ENCODE peak calls at places on chromosomes 2 and 18, in six cellular contexts. W is lower lobe of right lung, T is neural progenitor cell, Q is heart left ventricle, C is bronchial epithelial cell, K is BJ. M is an unnamed sample.
A peak's percentile ranks its signal among the peaks of the same experiment; 100 is the strongest.

GRCh38 chr2:13669607-13670006 is 952.9 kb downstream of the TRIB2 start:
- DNase-seq in K (no peak), W (no peak), T (no peak), C (peak; percentile 78), Q (no peak), M (no peak)

GRCh38 chr2:173982918-173983317 is 17.7 kb upstream of the SP3 start:
- DNase-seq in Q (peak; percentile 59), C (peak; percentile 91), K (no peak), W (no peak), T (no peak), M (no peak)

GRCh38 chr2:223735659-223736244 is 101.6 kb downstream of the AP1S3 start:
- DNase-seq in Q (no peak), W (no peak), T (no peak), K (peak; percentile 74), C (peak; percentile 89), M (no peak)

GRCh38 chr2:231810905-231811304 is 24.7 kb downstream of the COPS7B start:
- DNase-seq in Q (no peak), K (peak; percentile 72), W (no peak), C (peak; percentile 59), T (no peak), M (no peak)

GRCh38 chr2:23803275-23803964 is 123.5 kb downstream of the ATAD2B start:
- DNase-seq in W (no peak), K (peak; percentile 31), T (no peak), Q (no peak), C (peak; percentile 86), M (no peak)

GRCh38 chr2:190344275-190344827 is 962 bp downstream of the INPP1 start:
- DNase-seq in Q (peak; percentile 60), W (no peak), K (no peak), C (no peak), T (no peak), M (no peak)

GRCh38 chr2:192030289-192030688 is 164.4 kb downstream of the TMEFF2 start:
- DNase-seq in W (no peak), Q (no peak), C (peak; percentile 40), K (no peak), T (no peak), M (no peak)

GRCh38 chr2:72949045-72949444 is 31.7 kb downstream of the EMX1 start:
- DNase-seq in K (no peak), T (no peak), C (peak; percentile 85), Q (no peak), W (no peak), M (no peak)

GRCh38 chr2:32442020-32442467 is 85.2 kb downstream of the BIRC6 start:
- DNase-seq in T (no peak), Q (no peak), W (no peak), K (no peak), C (no peak), M (no peak)

GRCh38 chr2:188984680-188985079 is 10.5 kb downstream of the COL3A1 start:
- DNase-seq in W (no peak), K (peak; percentile 69), T (no peak), C (no peak), Q (no peak), M (no peak)

GRCh38 chr2:218186355-218186766 is 19.6 kb upstream of the CXCR1 start:
- DNase-seq in T (peak; percentile 72), Q (peak; percentile 46), K (peak; percentile 8), W (peak; percentile 77), C (peak; percentile 74), M (peak; percentile 84)

GRCh38 chr2:1633092-1633721 is 111.1 kb downstream of the PXDN start:
- DNase-seq in C (peak; percentile 66), K (no peak), W (no peak), T (no peak), Q (no peak), M (no peak)

GRCh38 chr18:35693829-35694228 is 112.3 kb downstream of the GALNT1 start:
- DNase-seq in W (no peak), T (no peak), K (no peak), Q (no peak), C (no peak), M (no peak)

GRCh38 chr2:26704441-26704977 is 12.0 kb downstream of the KCNK3 start:
- DNase-seq in T (no peak), C (peak; percentile 23), W (no peak), Q (no peak), K (no peak), M (no peak)

GRCh38 chr18:58438161-58438983 is 190.5 kb downstream of the ALPK2 start:
- DNase-seq in W (no peak), C (no peak), Q (no peak), K (no peak), T (peak; percentile 23), M (no peak)

GRCh38 chr2:53519925-53520629 is 247.5 kb upstream of the CHAC2 start:
- DNase-seq in C (no peak), W (no peak), K (no peak), T (no peak), Q (no peak), M (no peak)

GRCh38 chr2:226609361-226609760 is 190.3 kb downstream of the IRS1 start:
- DNase-seq in W (no peak), C (no peak), Q (no peak), T (no peak), K (peak; percentile 19), M (no peak)

GRCh38 chr2:1591978-1592907 is 152.1 kb downstream of the PXDN start:
- DNase-seq in Q (peak; percentile 83), W (peak; percentile 74), T (peak; percentile 86), K (no peak), C (peak; percentile 66), M (peak; percentile 76)

GRCh38 chr2:220424561-220424960 is 797.1 kb downstream of the SLC4A3 start:
- DNase-seq in K (no peak), C (no peak), Q (no peak), W (no peak), T (no peak), M (no peak)

GRCh38 chr2:180872256-180872655 is 108.1 kb upstream of the UBE2E3 start:
- DNase-seq in C (no peak), Q (no peak), W (no peak), T (no peak), K (peak; percentile 9), M (no peak)

GRCh38 chr18:3886575-3887322 is 436.8 kb downstream of the TGIF1 start:
- DNase-seq in Q (peak; percentile 34), K (no peak), C (no peak), T (peak; percentile 16), W (no peak), M (no peak)

GRCh38 chr18:34738173-34738894 is 28.2 kb downstream of the DTNA start:
- DNase-seq in K (no peak), Q (no peak), C (peak; percentile 77), W (no peak), T (peak; percentile 26), M (no peak)

GRCh38 chr2:51014722-51015121 is 17.2 kb downstream of the NRXN1 start:
- DNase-seq in C (no peak), W (no peak), T (no peak), K (no peak), Q (no peak), M (no peak)

GRCh38 chr2:160291382-160291781 is 91.3 kb upstream of the ITGB6 start:
- DNase-seq in C (no peak), Q (no peak), W (no peak), T (no peak), K (no peak), M (no peak)

GRCh38 chr2:96305979-96306308 is 598 bp upstream of the SNRNP200 start:
- DNase-seq in W (no peak), T (no peak), Q (no peak), C (no peak), K (no peak), M (peak; percentile 79)

DNA sequence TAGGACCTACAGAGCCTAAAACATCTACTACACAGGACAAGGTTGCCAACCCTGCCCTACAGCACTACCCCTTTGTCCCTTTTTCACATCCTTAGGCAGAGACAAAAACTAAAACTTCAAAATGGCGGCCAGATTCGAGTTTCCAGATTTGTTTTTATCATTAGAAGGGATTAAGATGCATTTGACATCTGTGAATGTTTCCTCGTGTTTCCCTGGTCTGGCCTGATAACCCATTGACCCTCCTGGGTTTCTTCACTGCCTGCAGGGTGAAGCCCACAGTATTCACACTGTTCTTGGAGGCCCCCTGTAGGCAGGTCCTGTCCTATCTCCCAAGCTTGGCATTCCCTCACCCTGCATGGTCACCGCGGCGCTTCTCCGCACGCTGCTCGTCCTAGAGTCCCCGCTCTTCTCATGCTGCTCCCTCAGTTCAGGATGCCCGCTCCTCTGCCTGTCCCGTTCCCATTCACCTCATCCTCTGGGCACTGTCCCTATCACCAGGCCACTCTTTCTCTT is 67.6 kb downstream of the TPGS2 start:
- DNase-seq in K (no peak), T (no peak), W (no peak), Q (no peak), C (no peak), M (no peak)
- TF ChIP-seq CTCF in K (no peak), T (no peak), W (no peak), Q (no peak), C (no peak), M (no peak)

GRCh38 chr2:239739206-239739605 is 285.9 kb downstream of the NDUFA10 start:
- DNase-seq in K (no peak), C (no peak), W (no peak), T (no peak), Q (no peak), M (no peak)
- H3K27me3 ChIP-seq in K (no peaks in the 10 kb centered on the region), C (no peaks in the 10 kb centered on the region), W (no peaks in the 10 kb centered on the region), T (no peaks in the 10 kb centered on the region), Q (no peaks in the 10 kb centered on the region), M (no peaks in the 10 kb centered on the region)

GRCh38 chr2:39728941-39729351 is 50.1 kb downstream of the THUMPD2 start:
- DNase-seq in W (peak; percentile 53), Q (no peak), K (no peak), C (peak; percentile 18), T (peak; percentile 70), M (no peak)

GRCh38 chr2:39731546-39731945 is 47.5 kb downstream of the THUMPD2 start:
- DNase-seq in Q (no peak), T (no peak), K (no peak), C (no peak), W (no peak), M (no peak)

GRCh38 chr2:39730276-39730675 is 48.8 kb downstream of the THUMPD2 start:
- DNase-seq in K (no peak), C (no peak), W (no peak), T (no peak), Q (no peak), M (no peak)

GRCh38 chr2:39732492-39732891 is 46.6 kb downstream of the THUMPD2 start:
- DNase-seq in K (no peak), T (no peak), W (no peak), Q (no peak), C (no peak), M (no peak)

DNA sequence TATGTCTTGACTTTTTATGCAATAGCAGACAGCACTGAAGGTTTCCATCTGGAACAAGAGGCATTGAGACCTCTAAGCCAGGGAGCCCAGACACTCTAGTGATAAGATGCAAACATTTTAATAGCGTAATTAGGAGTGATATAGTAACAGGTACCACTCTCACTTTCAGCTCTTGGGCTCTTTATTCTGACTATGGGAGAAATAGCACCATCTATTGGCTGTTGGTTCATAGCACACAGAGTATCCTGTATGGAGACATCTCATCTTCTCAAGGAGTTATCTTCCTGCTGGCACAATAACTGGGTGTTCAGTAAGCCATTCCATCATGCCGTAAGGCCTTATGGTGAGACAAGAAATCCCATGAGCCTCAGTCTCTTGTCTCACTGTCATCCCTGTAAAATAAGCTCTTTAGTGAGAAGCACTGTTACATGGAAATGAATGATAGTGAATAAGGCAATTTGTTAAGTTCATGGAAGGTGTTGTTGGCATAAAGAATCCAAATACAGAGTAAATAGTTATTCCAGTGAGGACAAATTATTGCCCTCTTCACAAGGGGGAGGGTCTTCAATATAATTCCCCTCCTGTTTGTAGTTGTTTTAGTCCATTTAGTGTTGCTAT is 48.3 kb downstream of the THUMPD2 start:
- DNase-seq in Q (no peak), T (peak; percentile 39), W (no peak), K (no peak), C (peak; percentile 52), M (no peak)
- TF ChIP-seq CTCF in Q (peak; percentile 31), T (peak; percentile 66), W (peak; percentile 41), K (peak; percentile 64), C (peak; percentile 65), M (no peak)

GRCh38 chr18:8699948-8700347 is 5.4 kb upstream of the MTCL1 start:
- DNase-seq in T (no peak), W (no peak), Q (no peak), C (no peak), K (no peak), M (no peak)
- H3K27me3 ChIP-seq in T (no peaks in the 10 kb centered on the region), W (peaks cover 4% of the 10 kb centered on the region), Q (no peaks in the 10 kb centered on the region), C (no peaks in the 10 kb centered on the region), K (no peaks in the 10 kb centered on the region), M (peaks cover 9% of the 10 kb centered on the region)